ENCODE peak calls at places on chromosomes 12 and 14, in six cellular contexts. One of them, this sample, is unnamed.

GRCh38 chr12:40208707-40209106 is 16.1 kb upstream of the LRRK2 start:
- DNase-seq in ascending aorta: no peak
- DNase-seq in esophagus squamous epithelium: no peak
- DNase-seq in AG08395: no peak
- DNase-seq in stimulated activated CD4-positive, alpha-beta T cell treated with anti-CD3 and anti-CD28 coated beads, TNF-alpha, amount 100 ng/mL, for 1 hour: no peak
- DNase-seq in NCI-H446: no peak
- DNase-seq in this sample: no peak

GRCh38 chr12:51335931-51336330 is 10.5 kb downstream of the CELA1 start:
- DNase-seq in ascending aorta: no peak
- DNase-seq in esophagus squamous epithelium: no peak
- DNase-seq in AG08395: no peak
- DNase-seq in stimulated activated CD4-positive, alpha-beta T cell treated with anti-CD3 and anti-CD28 coated beads, TNF-alpha, amount 100 ng/mL, for 1 hour: no peak
- DNase-seq in NCI-H446: no peak
- DNase-seq in this sample: no peak

GRCh38 chr12:88638956-88639355 is 58.7 kb upstream of the KITLG start:
- DNase-seq in ascending aorta: no peak
- DNase-seq in esophagus squamous epithelium: no peak
- DNase-seq in AG08395: peak; percentile 26
- DNase-seq in stimulated activated CD4-positive, alpha-beta T cell treated with anti-CD3 and anti-CD28 coated beads, TNF-alpha, amount 100 ng/mL, for 1 hour: no peak
- DNase-seq in NCI-H446: no peak
- DNase-seq in this sample: no peak

GRCh38 chr14:69088523-69089445 is 64.1 kb downstream of the DCAF5 start:
- DNase-seq in ascending aorta: no peak
- DNase-seq in esophagus squamous epithelium: no peak
- DNase-seq in AG08395: peak; percentile 41
- DNase-seq in stimulated activated CD4-positive, alpha-beta T cell treated with anti-CD3 and anti-CD28 coated beads, TNF-alpha, amount 100 ng/mL, for 1 hour: no peak
- DNase-seq in NCI-H446: no peak
- DNase-seq in this sample: no peak

GRCh38 chr12:100795193-100796179 is 910 bp downstream of the ANO4 start:
- DNase-seq in ascending aorta: no peak
- DNase-seq in esophagus squamous epithelium: no peak
- DNase-seq in AG08395: no peak
- DNase-seq in stimulated activated CD4-positive, alpha-beta T cell treated with anti-CD3 and anti-CD28 coated beads, TNF-alpha, amount 100 ng/mL, for 1 hour: no peak
- DNase-seq in NCI-H446: no peak
- DNase-seq in this sample: no peak

GRCh38 chr12:47964102-47964723 is 817 bp downstream of the TMEM106C start:
- DNase-seq in ascending aorta: no peak
- DNase-seq in esophagus squamous epithelium: no peak
- DNase-seq in AG08395: no peak
- DNase-seq in stimulated activated CD4-positive, alpha-beta T cell treated with anti-CD3 and anti-CD28 coated beads, TNF-alpha, amount 100 ng/mL, for 1 hour: no peak
- DNase-seq in NCI-H446: no peak
- DNase-seq in this sample: no peak

GRCh38 chr12:51890511-51891171 is 2.7 kb downstream of the ANKRD33 start:
- DNase-seq in ascending aorta: no peak
- DNase-seq in esophagus squamous epithelium: no peak
- DNase-seq in AG08395: no peak
- DNase-seq in stimulated activated CD4-positive, alpha-beta T cell treated with anti-CD3 and anti-CD28 coated beads, TNF-alpha, amount 100 ng/mL, for 1 hour: no peak
- DNase-seq in NCI-H446: no peak
- DNase-seq in this sample: no peak

GRCh38 chr12:70288817-70289216 is 45.6 kb downstream of the CNOT2 start:
- DNase-seq in ascending aorta: no peak
- DNase-seq in esophagus squamous epithelium: no peak
- DNase-seq in AG08395: no peak
- DNase-seq in stimulated activated CD4-positive, alpha-beta T cell treated with anti-CD3 and anti-CD28 coated beads, TNF-alpha, amount 100 ng/mL, for 1 hour: no peak
- DNase-seq in NCI-H446: no peak
- DNase-seq in this sample: no peak

GRCh38 chr14:82451675-82452074 is 918.0 kb upstream of the SEL1L start:
- DNase-seq in ascending aorta: no peak
- DNase-seq in esophagus squamous epithelium: no peak
- DNase-seq in AG08395: no peak
- DNase-seq in stimulated activated CD4-positive, alpha-beta T cell treated with anti-CD3 and anti-CD28 coated beads, TNF-alpha, amount 100 ng/mL, for 1 hour: no peak
- DNase-seq in NCI-H446: no peak
- DNase-seq in this sample: no peak

GRCh38 chr14:98742001-98742400 is 530.0 kb downstream of the BCL11B start:
- DNase-seq in ascending aorta: no peak
- DNase-seq in esophagus squamous epithelium: no peak
- DNase-seq in AG08395: no peak
- DNase-seq in stimulated activated CD4-positive, alpha-beta T cell treated with anti-CD3 and anti-CD28 coated beads, TNF-alpha, amount 100 ng/mL, for 1 hour: no peak
- DNase-seq in NCI-H446: no peak
- DNase-seq in this sample: no peak

GRCh38 chr12:62900686-62901272 is 34.2 kb downstream of the PPM1H start:
- DNase-seq in ascending aorta: no peak
- DNase-seq in esophagus squamous epithelium: no peak
- DNase-seq in AG08395: no peak
- DNase-seq in stimulated activated CD4-positive, alpha-beta T cell treated with anti-CD3 and anti-CD28 coated beads, TNF-alpha, amount 100 ng/mL, for 1 hour: no peak
- DNase-seq in NCI-H446: no peak
- DNase-seq in this sample: no peak

GRCh38 chr14:91229743-91230200 is 14.7 kb downstream of the GPR68 start:
- DNase-seq in ascending aorta: no peak
- DNase-seq in esophagus squamous epithelium: no peak
- DNase-seq in AG08395: peak; percentile 62
- DNase-seq in stimulated activated CD4-positive, alpha-beta T cell treated with anti-CD3 and anti-CD28 coated beads, TNF-alpha, amount 100 ng/mL, for 1 hour: no peak
- DNase-seq in NCI-H446: no peak
- DNase-seq in this sample: peak; percentile 77

GRCh38 chr14:34982421-34983147 is at the start of gene SRP54:
- DNase-seq in ascending aorta: peak; percentile 93
- DNase-seq in esophagus squamous epithelium: peak; percentile 94
- DNase-seq in AG08395: peak; percentile 99
- DNase-seq in stimulated activated CD4-positive, alpha-beta T cell treated with anti-CD3 and anti-CD28 coated beads, TNF-alpha, amount 100 ng/mL, for 1 hour: peak; percentile 100
- DNase-seq in NCI-H446: peak; percentile 97
- DNase-seq in this sample: peak; percentile 61

GRCh38 chr12:32139064-32139421 is 32.4 kb downstream of the BICD1 start:
- DNase-seq in ascending aorta: no peak
- DNase-seq in esophagus squamous epithelium: no peak
- DNase-seq in AG08395: peak; percentile 25
- DNase-seq in stimulated activated CD4-positive, alpha-beta T cell treated with anti-CD3 and anti-CD28 coated beads, TNF-alpha, amount 100 ng/mL, for 1 hour: no peak
- DNase-seq in NCI-H446: peak; percentile 36
- DNase-seq in this sample: peak; percentile 32

GRCh38 chr14:39090548-39091111 is 12.4 kb downstream of the SEC23A start:
- DNase-seq in ascending aorta: no peak
- DNase-seq in esophagus squamous epithelium: no peak
- DNase-seq in AG08395: no peak
- DNase-seq in stimulated activated CD4-positive, alpha-beta T cell treated with anti-CD3 and anti-CD28 coated beads, TNF-alpha, amount 100 ng/mL, for 1 hour: no peak
- DNase-seq in NCI-H446: no peak
- DNase-seq in this sample: no peak

GRCh38 chr12:30694971-30695326 is 720 bp downstream of the IPO8 start:
- DNase-seq in ascending aorta: no peak
- DNase-seq in esophagus squamous epithelium: no peak
- DNase-seq in AG08395: peak; percentile 50
- DNase-seq in stimulated activated CD4-positive, alpha-beta T cell treated with anti-CD3 and anti-CD28 coated beads, TNF-alpha, amount 100 ng/mL, for 1 hour: no peak
- DNase-seq in NCI-H446: no peak
- DNase-seq in this sample: no peak

GRCh38 chr12:51085757-51086156 is 2.4 kb upstream of the CSRNP2 start:
- DNase-seq in ascending aorta: no peak
- DNase-seq in esophagus squamous epithelium: no peak
- DNase-seq in AG08395: no peak
- DNase-seq in stimulated activated CD4-positive, alpha-beta T cell treated with anti-CD3 and anti-CD28 coated beads, TNF-alpha, amount 100 ng/mL, for 1 hour: no peak
- DNase-seq in NCI-H446: no peak
- DNase-seq in this sample: no peak

GRCh38 chr12:13196302-13196921 is at the start of gene EMP1:
- DNase-seq in ascending aorta: peak; percentile 89
- DNase-seq in esophagus squamous epithelium: peak; percentile 50
- DNase-seq in AG08395: peak; percentile 90
- DNase-seq in stimulated activated CD4-positive, alpha-beta T cell treated with anti-CD3 and anti-CD28 coated beads, TNF-alpha, amount 100 ng/mL, for 1 hour: peak; percentile 51
- DNase-seq in NCI-H446: peak; percentile 73
- DNase-seq in this sample: no peak

GRCh38 chr12:128790653-128791373 is 32.9 kb downstream of the SLC15A4 start:
- DNase-seq in ascending aorta: no peak
- DNase-seq in esophagus squamous epithelium: no peak
- DNase-seq in AG08395: no peak
- DNase-seq in stimulated activated CD4-positive, alpha-beta T cell treated with anti-CD3 and anti-CD28 coated beads, TNF-alpha, amount 100 ng/mL, for 1 hour: no peak
- DNase-seq in NCI-H446: no peak
- DNase-seq in this sample: no peak

GRCh38 chr14:97299661-97300060 is 502.5 kb downstream of the VRK1 start:
- DNase-seq in ascending aorta: no peak
- DNase-seq in esophagus squamous epithelium: no peak
- DNase-seq in AG08395: no peak
- DNase-seq in stimulated activated CD4-positive, alpha-beta T cell treated with anti-CD3 and anti-CD28 coated beads, TNF-alpha, amount 100 ng/mL, for 1 hour: no peak
- DNase-seq in NCI-H446: no peak
- DNase-seq in this sample: no peak

GRCh38 chr12:5236022-5236421 is 192.3 kb downstream of the KCNA5 start:
- DNase-seq in ascending aorta: no peak
- DNase-seq in esophagus squamous epithelium: no peak
- DNase-seq in AG08395: no peak
- DNase-seq in stimulated activated CD4-positive, alpha-beta T cell treated with anti-CD3 and anti-CD28 coated beads, TNF-alpha, amount 100 ng/mL, for 1 hour: no peak
- DNase-seq in NCI-H446: no peak
- DNase-seq in this sample: no peak

GRCh38 chr12:78191611-78192010 is 360.9 kb downstream of the NAV3 start:
- DNase-seq in ascending aorta: no peak
- DNase-seq in esophagus squamous epithelium: no peak
- DNase-seq in AG08395: no peak
- DNase-seq in stimulated activated CD4-positive, alpha-beta T cell treated with anti-CD3 and anti-CD28 coated beads, TNF-alpha, amount 100 ng/mL, for 1 hour: no peak
- DNase-seq in NCI-H446: no peak
- DNase-seq in this sample: no peak

GRCh38 chr14:77045570-77045890 is 17.0 kb upstream of the IRF2BPL start:
- DNase-seq in ascending aorta: no peak
- DNase-seq in esophagus squamous epithelium: no peak
- DNase-seq in AG08395: no peak
- DNase-seq in stimulated activated CD4-positive, alpha-beta T cell treated with anti-CD3 and anti-CD28 coated beads, TNF-alpha, amount 100 ng/mL, for 1 hour: no peak
- DNase-seq in NCI-H446: no peak
- DNase-seq in this sample: no peak

GRCh38 chr14:79419571-79420327 is 791.6 kb downstream of the DIO2 start:
- DNase-seq in ascending aorta: no peak
- DNase-seq in esophagus squamous epithelium: no peak
- DNase-seq in AG08395: no peak
- DNase-seq in stimulated activated CD4-positive, alpha-beta T cell treated with anti-CD3 and anti-CD28 coated beads, TNF-alpha, amount 100 ng/mL, for 1 hour: no peak
- DNase-seq in NCI-H446: no peak
- DNase-seq in this sample: no peak

GRCh38 chr12:26275313-26276257 is 80.2 kb downstream of the SSPN start:
- DNase-seq in ascending aorta: no peak
- DNase-seq in esophagus squamous epithelium: no peak
- DNase-seq in AG08395: no peak
- DNase-seq in stimulated activated CD4-positive, alpha-beta T cell treated with anti-CD3 and anti-CD28 coated beads, TNF-alpha, amount 100 ng/mL, for 1 hour: no peak
- DNase-seq in NCI-H446: no peak
- DNase-seq in this sample: no peak

GRCh38 chr12:111441107-111441928 is 35.6 kb downstream of the SH2B3 start:
- DNase-seq in ascending aorta: no peak
- DNase-seq in esophagus squamous epithelium: no peak
- DNase-seq in AG08395: no peak
- DNase-seq in stimulated activated CD4-positive, alpha-beta T cell treated with anti-CD3 and anti-CD28 coated beads, TNF-alpha, amount 100 ng/mL, for 1 hour: no peak
- DNase-seq in NCI-H446: no peak
- DNase-seq in this sample: no peak